ENCODE peak calls at places on chromosomes 1 and 21, in seven cellular contexts. E is HS-5; J is activated CD8-positive, alpha-beta memory T cell treated with anti-CD3 and anti-CD28 coated beads, Interleukin-2, amount 50 U/mL, for 48 hours; Q is T47D; G is naive thymus-derived CD8-positive, alpha-beta T cell; C is T-cell; M is GM12891. H is an unnamed sample.

GRCh38 chr1:162212713-162213112 is 143.2 kb downstream of the NOS1AP start:
- DNase-seq in M (no peak), J (no peak), G (no peak), Q (no peak), E (no peak), C (no peak), H (no peak)

GRCh38 chr1:79353224-79353623 is 346.7 kb upstream of the ADGRL4 start:
- DNase-seq in M (no peak), Q (no peak), J (no peak), C (no peak), E (no peak), G (no peak), H (no peak)

GRCh38 chr1:99808391-99809115 is 41.6 kb upstream of the AGL start:
- DNase-seq in C (peak; percentile 0), G (peak; percentile 40), M (peak; percentile 25), Q (peak; percentile 18), E (peak; percentile 64), J (no peak), H (no peak)

GRCh38 chr1:226186124-226187018 is at the start of gene ACBD3:
- DNase-seq in M (peak; percentile 96), G (peak; percentile 87), E (peak; percentile 53), C (peak; percentile 89), Q (peak; percentile 91), J (peak; percentile 88), H (peak; percentile 77)

GRCh38 chr1:18315449-18315848 is 165.3 kb upstream of the KLHDC7A start:
- DNase-seq in Q (no peak), M (no peak), C (no peak), J (no peak), G (no peak), E (no peak), H (no peak)

GRCh38 chr1:219220945-219221344 is 47.3 kb downstream of the LYPLAL1 start:
- DNase-seq in Q (no peak), G (no peak), C (no peak), J (no peak), E (no peak), M (no peak), H (no peak)

GRCh38 chr1:8412183-8412831 is 94.4 kb downstream of the SLC45A1 start:
- DNase-seq in C (no peak), E (peak; percentile 72), Q (peak; percentile 43), M (no peak), J (no peak), G (no peak), H (no peak)

GRCh38 chr21:36087362-36088138 is 17.7 kb downstream of the CBR1 start:
- DNase-seq in G (no peak), Q (no peak), E (no peak), M (no peak), J (no peak), C (no peak), H (no peak)

GRCh38 chr1:34740161-34740875 is 14.5 kb upstream of the GJB5 start:
- DNase-seq in C (no peak), J (no peak), E (no peak), Q (no peak), M (no peak), G (no peak), H (no peak)

GRCh38 chr1:34865981-34866761 is 6.6 kb upstream of the SMIM12 start:
- DNase-seq in C (peak; percentile 85), G (peak; percentile 86), Q (peak; percentile 56), M (peak; percentile 91), J (peak; percentile 100), E (peak; percentile 41), H (peak; percentile 92)

GRCh38 chr21:37071561-37072238 is 1.2 kb downstream of the PIGP start:
- DNase-seq in J (no peak), C (no peak), E (no peak), M (no peak), G (no peak), Q (peak; percentile 31), H (no peak)

GRCh38 chr1:54488831-54489626 is 59.0 kb upstream of the ACOT11 start:
- DNase-seq in G (peak; percentile 40), Q (peak; percentile 85), E (peak; percentile 33), J (peak; percentile 92), C (peak; percentile 45), M (peak; percentile 93), H (peak; percentile 64)

GRCh38 chr1:185719021-185719420 is 15.2 kb upstream of the HMCN1 start:
- DNase-seq in E (peak; percentile 74), Q (no peak), J (no peak), G (no peak), C (no peak), M (no peak), H (no peak)

GRCh38 chr1:222073307-222073995 is 331.6 kb upstream of the DUSP10 start:
- DNase-seq in J (no peak), E (peak; percentile 77), C (no peak), M (no peak), G (no peak), Q (no peak), H (no peak)

GRCh38 chr1:69029649-69030048 is 532.8 kb upstream of the DEPDC1 start:
- DNase-seq in G (no peak), J (no peak), Q (no peak), E (no peak), M (no peak), C (no peak), H (no peak)

GRCh38 chr1:92858564-92859399 is 26.9 kb downstream of the RPL5 start:
- DNase-seq in G (peak; percentile 62), M (peak; percentile 10), Q (peak; percentile 14), J (no peak), C (peak; percentile 29), E (peak; percentile 74), H (no peak)

GRCh38 chr1:192763243-192763642 is 45.6 kb upstream of the RGS2 start:
- DNase-seq in Q (no peak), M (no peak), G (no peak), E (no peak), J (no peak), C (no peak), H (no peak)

GRCh38 chr1:150479927-150480352 is 7.3 kb upstream of the TARS2 start:
- DNase-seq in G (no peak), J (no peak), M (no peak), Q (no peak), E (no peak), C (no peak), H (no peak)

GRCh38 chr1:178609015-178609414 is 96.1 kb downstream of the TEX35 start:
- DNase-seq in E (peak; percentile 82), Q (no peak), J (no peak), G (no peak), C (no peak), M (no peak), H (no peak)

GRCh38 chr1:164675342-164675904 is 116.4 kb downstream of the PBX1 start:
- DNase-seq in C (no peak), Q (no peak), E (no peak), M (no peak), G (no peak), J (no peak), H (no peak)

GRCh38 chr21:30256100-30256499 is 26.6 kb downstream of the KRTAP24-1 start:
- DNase-seq in M (no peak), J (no peak), G (no peak), E (no peak), C (no peak), Q (no peak), H (no peak)

GRCh38 chr1:228935855-228936727 is 200.8 kb downstream of the RHOU start:
- DNase-seq in J (peak; percentile 46), E (no peak), M (no peak), C (no peak), G (peak; percentile 3), Q (no peak), H (no peak)

GRCh38 chr1:68585371-68585770 is 88.5 kb upstream of the DEPDC1 start:
- DNase-seq in Q (no peak), E (no peak), J (no peak), G (no peak), M (no peak), C (no peak), H (no peak)

GRCh38 chr21:43810505-43811261 is 21.3 kb downstream of the RRP1 start:
- DNase-seq in C (peak; percentile 82), Q (peak; percentile 91), G (peak; percentile 80), M (peak; percentile 98), E (no peak), J (peak; percentile 99), H (peak; percentile 86)

GRCh38 chr1:106603616-106604015 is 452.9 kb upstream of the PRMT6 start:
- DNase-seq in G (no peak), E (no peak), C (no peak), Q (no peak), M (no peak), J (no peak), H (no peak)

GRCh38 chr1:184632415-184633175 is 122.1 kb downstream of the EDEM3 start:
- DNase-seq in M (no peak), G (no peak), E (no peak), Q (no peak), C (no peak), J (no peak), H (no peak)

GRCh38 chr1:101959456-101959855 is 37.3 kb downstream of the OLFM3 start:
- DNase-seq in C (no peak), Q (no peak), G (no peak), J (no peak), M (no peak), E (no peak), H (no peak)

GRCh38 chr1:151574575-151575529 is 34.7 kb downstream of the TUFT1 start:
- DNase-seq in E (peak; percentile 78), M (no peak), C (no peak), J (no peak), Q (no peak), G (no peak), H (no peak)

GRCh38 chr1:6003568-6004411 is 11.6 kb upstream of the NPHP4 start:
- DNase-seq in Q (no peak), M (no peak), J (no peak), C (no peak), G (no peak), E (no peak), H (no peak)

GRCh38 chr1:180415985-180416633 is 86.3 kb downstream of the ACBD6 start:
- DNase-seq in E (peak; percentile 9), Q (peak; percentile 60), C (no peak), M (peak; percentile 3), G (no peak), J (no peak), H (no peak)

GRCh38 chr1:22282281-22282970 is 139.5 kb upstream of the WNT4 start:
- DNase-seq in Q (no peak), E (no peak), M (no peak), J (peak; percentile 15), G (no peak), C (no peak), H (no peak)

GRCh38 chr21:23217597-23217996 is 2219.4 kb downstream of the NCAM2 start:
- DNase-seq in Q (no peak), G (no peak), E (no peak), C (no peak), M (no peak), J (no peak), H (no peak)

GRCh38 chr1:165443539-165444289 is 1.2 kb downstream of the RXRG start:
- DNase-seq in J (no peak), G (no peak), M (no peak), C (no peak), E (no peak), Q (no peak), H (no peak)

GRCh38 chr1:23217421-23218115 is at the start of gene HTR1D:
- DNase-seq in G (no peak), C (no peak), Q (peak; percentile 28), M (peak; percentile 34), J (peak; percentile 56), E (no peak), H (no peak)

H was measured in CD4-positive, alpha-beta T cell.